ENCODE peak calls at places on chromosome 16, in five cellular contexts. G is brain microvascular endothelial cell, A is MM.1S, I is PC-9, D is neural progenitor cell. V is an unnamed sample.

GRCh38 chr16:57341441-57342303 is 16.9 kb upstream of the CCL22 start:
- DNase-seq in D (no peak), I (peak), A (no peak), G (peak), V (no peak)

GRCh38 chr16:26078971-26079370 is 387.2 kb downstream of the HS3ST4 start:
- DNase-seq in A (no peak), D (no peak), I (no peak), G (no peak), V (no peak)

GRCh38 chr16:46857261-46857962 is 26.4 kb upstream of the C16orf87 start:
- DNase-seq in G (peak), D (peak), I (no peak), A (peak), V (peak)

GRCh38 chr16:11087691-11088431 is 143.5 kb downstream of the CLEC16A start:
- DNase-seq in I (peak), G (no peak), A (no peak), D (no peak), V (peak)

GRCh38 chr16:8864480-8864879 is 4.3 kb downstream of the CARHSP1 start:
- DNase-seq in G (no peak), I (no peak), D (no peak), A (no peak), V (no peak)

GRCh38 chr16:53817812-53818211 is 113.9 kb downstream of the FTO start:
- DNase-seq in G (no peak), D (no peak), I (no peak), A (no peak), V (no peak)

GRCh38 chr16:52469775-52470174 is 77.2 kb downstream of the TOX3 start:
- DNase-seq in I (no peak), G (no peak), D (no peak), A (no peak), V (no peak)

GRCh38 chr16:84467256-84467655 is 37.2 kb downstream of the MEAK7 start:
- DNase-seq in G (no peak), D (no peak), A (no peak), I (no peak), V (no peak)

GRCh38 chr16:82108101-82108500 is 61.9 kb downstream of the MPHOSPH6 start:
- DNase-seq in G (no peak), A (no peak), D (no peak), I (no peak), V (no peak)

GRCh38 chr16:56793504-56793903 is 63.6 kb downstream of the NUP93 start:
- DNase-seq in G (peak), D (no peak), A (peak), I (no peak), V (peak)

GRCh38 chr16:69859105-69859969 is 91.8 kb upstream of the CLEC18A start:
- DNase-seq in G (no peak), D (peak), I (no peak), A (no peak), V (no peak)

GRCh38 chr16:46607529-46607928 is 13.7 kb downstream of the SHCBP1 start:
- DNase-seq in G (no peak), A (peak), I (no peak), D (no peak), V (peak)

GRCh38 chr16:15979801-15980200 is 30.4 kb downstream of the ABCC1 start:
- DNase-seq in A (no peak), G (no peak), D (no peak), I (no peak), V (no peak)

GRCh38 chr16:56477096-56477878 is 25.9 kb downstream of the OGFOD1 start:
- DNase-seq in D (no peak), A (no peak), G (peak), I (peak), V (no peak)

GRCh38 chr16:75599452-75600277 is 23.4 kb downstream of the ADAT1 start:
- DNase-seq in A (no peak), D (no peak), G (no peak), I (no peak), V (no peak)

GRCh38 chr16:28167730-28168129 is 44.0 kb downstream of the XPO6 start:
- DNase-seq in A (no peak), D (no peak), G (no peak), I (no peak), V (no peak)

GRCh38 chr16:26161461-26162180 is 469.9 kb downstream of the HS3ST4 start:
- DNase-seq in I (no peak), G (no peak), D (peak), A (no peak), V (no peak)

GRCh38 chr16:28064150-28064549 is 636 bp upstream of the GSG1L start:
- DNase-seq in G (no peak), D (no peak), I (no peak), A (no peak), V (no peak)

DNA sequence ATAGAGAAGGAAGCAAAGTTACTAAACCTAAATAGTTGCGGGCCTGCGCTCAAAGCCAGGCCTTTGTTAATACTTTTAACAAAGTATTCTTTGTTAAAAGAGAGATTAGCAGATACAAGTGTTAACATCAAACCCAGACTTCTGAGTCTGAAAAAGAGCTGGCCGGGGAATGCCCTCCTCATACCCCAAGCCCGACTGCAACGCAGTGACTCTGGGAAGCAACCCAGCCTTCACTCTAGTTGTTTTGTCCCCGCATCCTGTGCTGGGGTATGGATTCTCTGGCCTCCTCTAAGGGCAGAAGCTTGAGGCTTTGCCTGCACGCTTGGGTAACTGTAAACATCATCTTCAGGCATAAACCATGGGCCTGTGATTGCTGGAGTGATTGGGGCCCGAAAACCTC is 48.3 kb downstream of the ADCY7 start:
- DNase-seq in D (no peak), A (no peak), G (no peak), I (no peak), V (no peak)
- H3K27ac ChIP-seq in D (no peak), A (no peak), G (no peak), I (no peak), V (no peak)

GRCh38 chr16:90020838-90021382 is 1.7 kb upstream of the DBNDD1 start:
- DNase-seq in D (no peak), A (no peak), I (no peak), G (no peak), V (no peak)

GRCh38 chr16:90020260-90020837 is 1.1 kb upstream of the DBNDD1 start:
- DNase-seq in D (no peak), G (no peak), A (no peak), I (no peak), V (no peak)

GRCh38 chr16:90019543-90020259 is 445 bp upstream of the DBNDD1 start:
- DNase-seq in D (peak), A (peak), G (peak), I (peak), V (peak)

GRCh38 chr16:90023078-90023447 is 3.8 kb upstream of the DBNDD1 start:
- DNase-seq in D (no peak), I (no peak), A (no peak), G (no peak), V (no peak)

GRCh38 chr16:90022209-90023077 is 3.2 kb upstream of the DBNDD1 start:
- DNase-seq in I (peak), D (peak), G (peak), A (peak), V (peak)
- H3K27ac ChIP-seq in I (peak), D (no peak), G (peak), A (no peak), V (peak)

GRCh38 chr16:22370038-22370541 is 4.3 kb downstream of the CDR2 start:
- DNase-seq in D (no peak), G (no peak), A (no peak), I (no peak), V (no peak)
- H3K27ac ChIP-seq in D (peak), G (peak), A (peak), I (peak), V (peak)

GRCh38 chr16:22233050-22233405 is 26.9 kb downstream of the EEF2K start:
- DNase-seq in G (no peak), I (no peak), A (no peak), D (no peak), V (no peak)
- H3K27ac ChIP-seq in G (no peak), I (peak), A (no peak), D (no peak), V (no peak)

DNA sequence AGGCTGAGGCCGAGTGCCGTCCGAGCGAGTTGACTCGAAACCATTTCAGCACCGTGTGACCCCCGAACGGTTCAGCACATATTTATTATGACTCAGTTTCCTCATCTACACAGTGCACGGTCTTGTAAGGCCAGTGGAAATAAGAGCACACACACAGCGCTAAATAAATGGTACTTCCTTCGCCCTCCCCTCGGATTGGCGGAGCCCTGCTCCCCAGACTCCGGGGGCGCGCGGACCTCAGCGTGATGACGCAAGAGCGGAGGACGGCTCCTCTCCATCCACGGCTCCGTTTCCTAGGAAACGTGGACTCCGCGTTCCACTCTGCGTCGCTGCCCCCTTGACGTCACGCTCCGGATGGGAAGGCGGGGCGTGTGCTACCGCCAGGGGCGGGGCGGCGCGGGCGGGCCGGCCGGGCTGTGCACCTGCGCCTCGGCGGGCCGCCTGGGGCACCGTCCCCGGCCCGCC is at the start of gene PARD6A:
- DNase-seq in D (peak), G (peak), A (peak), I (peak), V (peak)
- H3K27ac ChIP-seq in D (peak), G (peak), A (peak), I (peak), V (peak)

DNA sequence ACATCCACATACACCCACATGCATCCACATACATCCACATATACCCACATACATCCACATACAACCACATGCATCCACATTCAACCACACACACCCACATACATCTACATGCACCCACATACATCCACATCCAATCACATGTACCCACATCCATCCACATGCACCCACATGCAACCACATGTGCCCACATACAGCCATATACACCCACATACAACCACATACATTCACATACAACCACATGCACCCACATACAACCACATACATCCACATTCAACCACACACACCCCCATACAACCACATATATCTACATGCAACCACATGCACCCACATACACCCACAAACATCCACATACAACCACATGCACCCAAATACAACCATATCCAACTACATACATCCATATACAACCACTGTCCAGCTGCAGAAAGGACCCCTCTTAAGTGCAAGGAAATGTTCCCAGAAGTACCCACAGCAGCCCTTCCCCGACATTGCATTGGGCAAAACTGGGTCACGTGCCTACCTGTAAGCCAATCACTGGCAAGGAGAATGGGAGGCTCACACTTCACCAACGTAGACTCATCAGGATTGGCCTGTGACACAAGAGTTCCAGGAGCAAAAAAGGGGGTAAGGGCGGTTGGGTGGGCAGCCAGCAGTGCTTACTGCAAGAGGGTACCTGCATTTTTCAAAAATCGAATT is 18.1 kb downstream of the CALB2 start:
- DNase-seq in D (no peak), I (no peak), A (no peak), G (no peak), V (no peak)
- H3K27ac ChIP-seq in D (no peak), I (no peak), A (no peak), G (no peak), V (no peak)

GRCh38 chr16:67451704-67452435 is 20.9 kb downstream of the HSD11B2 start:
- DNase-seq in I (no peak), G (no peak), A (no peak), D (no peak), V (no peak)

GRCh38 chr16:67451061-67451703 is 20.3 kb downstream of the HSD11B2 start:
- DNase-seq in G (no peak), I (no peak), D (no peak), A (no peak), V (no peak)

GRCh38 chr16:67456383-67457140 is 24.4 kb downstream of the ATP6V0D1 start:
- DNase-seq in D (no peak), A (no peak), G (peak), I (no peak), V (no peak)

GRCh38 chr16:67454852-67455251 is 23.9 kb downstream of the HSD11B2 start:
- DNase-seq in I (no peak), G (no peak), A (no peak), D (no peak), V (no peak)

DNA sequence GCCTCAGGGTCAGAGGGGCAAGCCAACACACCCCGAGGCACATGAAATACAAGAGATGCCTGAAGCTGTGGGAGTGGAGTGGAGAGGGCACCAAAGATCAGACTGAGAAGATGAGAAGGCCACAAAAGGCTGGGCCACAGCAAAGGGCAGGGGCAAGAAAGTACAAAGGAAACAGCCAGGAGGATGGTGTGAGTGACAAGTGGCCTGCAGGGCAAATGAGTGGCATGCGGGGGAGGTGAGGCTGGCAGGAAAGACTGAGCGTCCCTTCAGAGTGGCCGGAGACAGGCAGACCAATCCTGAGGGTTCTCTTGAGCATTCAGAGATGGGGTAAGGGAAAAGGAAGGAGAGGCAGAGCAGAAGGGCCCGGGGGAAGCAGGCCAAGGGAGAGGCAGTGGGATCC is 23.2 kb downstream of the HSD11B2 start:
- DNase-seq in D (no peak), I (no peak), G (no peak), A (no peak), V (no peak)
- H3K27ac ChIP-seq in D (no peak), I (no peak), G (no peak), A (no peak), V (no peak)

DNA sequence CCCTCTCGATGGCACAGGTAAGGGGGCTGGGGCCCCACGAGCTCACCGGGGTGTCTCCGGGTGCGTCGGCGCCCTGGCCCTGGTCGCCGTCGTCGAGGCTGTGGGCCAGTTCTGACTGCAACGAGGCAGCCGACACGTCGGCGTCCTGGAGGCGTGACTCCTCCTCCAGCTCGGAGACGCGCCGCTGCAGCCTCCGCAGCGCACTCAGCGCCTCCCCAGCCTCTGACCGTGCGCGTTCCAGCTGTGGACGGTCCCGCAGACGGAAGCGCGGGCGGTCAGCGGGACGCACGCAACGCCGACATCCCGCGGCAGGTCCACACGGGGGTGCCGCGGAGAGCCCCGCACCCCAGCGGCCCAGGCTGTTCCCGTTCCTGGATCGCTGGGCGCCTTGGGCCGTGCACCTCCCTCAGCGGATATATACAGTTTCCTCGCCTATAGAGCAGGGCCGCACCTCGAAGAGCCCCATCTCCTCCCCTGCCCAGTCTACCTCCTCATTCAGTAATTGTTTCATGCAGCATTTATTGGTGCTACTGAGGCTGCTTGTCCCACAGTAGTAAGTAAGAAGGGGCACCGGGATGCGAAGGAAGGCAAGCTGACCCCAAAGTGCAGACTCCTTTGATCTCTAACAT is 5.8 kb downstream of the THOC6 start:
- DNase-seq in I (no peak), G (no peak), A (no peak), D (no peak), V (no peak)
- H3K27ac ChIP-seq in I (no peak), G (no peak), A (no peak), D (no peak), V (no peak)

GRCh38 chr16:89920723-89921122 is 2.1 kb downstream of the MC1R start:
- DNase-seq in I (no peak), A (no peak), D (no peak), G (no peak), V (no peak)
- H3K27ac ChIP-seq in I (no peak), A (no peak), D (no peak), G (peak), V (no peak)

DNA sequence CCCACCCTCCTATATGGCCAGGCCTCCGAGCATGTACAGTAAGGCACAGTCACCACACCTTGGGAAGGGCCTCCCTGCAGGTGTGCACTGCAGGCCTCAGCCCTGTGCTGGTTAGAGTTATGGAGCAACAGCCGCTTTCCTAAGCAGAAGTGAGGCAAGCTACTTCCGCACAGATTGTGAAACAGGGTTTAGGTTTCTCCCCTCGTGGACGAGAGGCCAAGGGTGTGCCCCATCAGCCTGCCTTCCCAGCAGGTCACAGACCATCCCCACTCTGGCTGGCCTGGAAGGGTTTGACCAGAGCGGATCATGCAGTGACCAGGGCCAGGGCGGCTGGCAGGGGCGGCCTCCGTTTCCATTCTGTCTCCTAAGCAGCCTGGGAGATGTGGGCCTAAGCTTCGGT is 4.7 kb downstream of the MSRB1 start:
- DNase-seq in I (no peak), D (no peak), G (no peak), A (no peak), V (no peak)
- H3K27ac ChIP-seq in I (no peak), D (no peak), G (no peak), A (no peak), V (no peak)

V was measured in naive thymus-derived CD4-positive, alpha-beta T cell.